ENCODE peak calls at places on chromosomes 6 and 20, in six cellular contexts. P, N, W, S, J and F are unnamed samples.

GRCh38 chr20:3045042-3045815 is 623 bp upstream of the MRPS26 start:
- DNase-seq in P (peak; percentile 82), N (no peak), W (no peak), S (peak; percentile 57), J (peak; percentile 83), F (peak; percentile 64)

GRCh38 chr6:34573567-34574183 is 17.5 kb upstream of the SPDEF start:
- DNase-seq in P (no peak), N (no peak), W (no peak), S (no peak), J (no peak), F (no peak)

GRCh38 chr6:105757512-105758200 is 328.5 kb upstream of the PRDM1 start:
- DNase-seq in P (peak; percentile 72), N (no peak), W (no peak), S (no peak), J (no peak), F (no peak)

GRCh38 chr20:49468412-49468811 is 14.1 kb downstream of the KCNB1 start:
- DNase-seq in P (no peak), N (no peak), W (no peak), S (no peak), J (no peak), F (no peak)

GRCh38 chr6:155595264-155595663 is 139.6 kb upstream of the NOX3 start:
- DNase-seq in P (no peak), N (no peak), W (no peak), S (no peak), J (no peak), F (no peak)

GRCh38 chr6:163311830-163312229 is 102.7 kb upstream of the QKI start:
- DNase-seq in P (no peak), N (no peak), W (no peak), S (no peak), J (peak; percentile 5), F (peak; percentile 38)

GRCh38 chr6:149089508-149089907 is 228.0 kb upstream of the TAB2 start:
- DNase-seq in P (no peak), N (no peak), W (no peak), S (no peak), J (no peak), F (no peak)

GRCh38 chr6:100096936-100097335 is 102.9 kb upstream of the MCHR2 start:
- DNase-seq in P (no peak), N (no peak), W (no peak), S (no peak), J (no peak), F (no peak)

GRCh38 chr6:35691027-35691824 is 2.5 kb upstream of the FKBP5 start:
- DNase-seq in P (no peak), N (peak; percentile 79), W (peak; percentile 81), S (no peak), J (no peak), F (no peak)

GRCh38 chr6:20827798-20828197 is 293.5 kb downstream of the CDKAL1 start:
- DNase-seq in P (no peak), N (no peak), W (no peak), S (no peak), J (no peak), F (no peak)

GRCh38 chr20:25220021-25220730 is 24.7 kb downstream of the ENTPD6 start:
- DNase-seq in P (peak; percentile 68), N (no peak), W (no peak), S (no peak), J (no peak), F (no peak)

GRCh38 chr6:111753573-111753972 is 119.7 kb downstream of the FYN start:
- DNase-seq in P (no peak), N (no peak), W (no peak), S (no peak), J (no peak), F (no peak)

GRCh38 chr6:36033935-36034334 is 6.3 kb downstream of the MAPK14 start:
- DNase-seq in P (peak; percentile 1), N (no peak), W (no peak), S (no peak), J (no peak), F (no peak)

GRCh38 chr6:116511424-116512131 is at the start of gene CALHM5:
- DNase-seq in P (no peak), N (no peak), W (no peak), S (no peak), J (peak; percentile 19), F (peak; percentile 67)

GRCh38 chr6:134361011-134361410 is 43.1 kb upstream of the SGK1 start:
- DNase-seq in P (no peak), N (no peak), W (no peak), S (no peak), J (no peak), F (no peak)

GRCh38 chr6:28729501-28730402 is 194.0 kb downstream of the TRIM27 start:
- DNase-seq in P (no peak), N (no peak), W (no peak), S (no peak), J (no peak), F (no peak)